ENCODE peak calls at places on chromosomes 6 and 20, in six cellular contexts. One of them, this sample, is unnamed.

GRCh38 chr6:38483526-38483925 is 156.2 kb downstream of the BTBD9 start:
- DNase-seq in GM23338: no peak
- DNase-seq in GM12878: peak
- DNase-seq in breast epithelium: no peak
- DNase-seq in transverse colon: no peak
- DNase-seq in spleen: no peak
- DNase-seq in this sample: no peak

GRCh38 chr20:23205656-23206055 is 119.5 kb upstream of the CD93 start:
- DNase-seq in GM23338: peak
- DNase-seq in GM12878: no peak
- DNase-seq in breast epithelium: peak
- DNase-seq in transverse colon: peak
- DNase-seq in spleen: no peak
- DNase-seq in this sample: peak

GRCh38 chr6:117677553-117678131 is 2.4 kb downstream of the NUS1 start:
- DNase-seq in GM23338: no peak
- DNase-seq in GM12878: no peak
- DNase-seq in breast epithelium: no peak
- DNase-seq in transverse colon: no peak
- DNase-seq in spleen: no peak
- DNase-seq in this sample: no peak

GRCh38 chr6:83838727-83839126 is 14.4 kb upstream of the RIPPLY2 start:
- DNase-seq in GM23338: peak
- DNase-seq in GM12878: no peak
- DNase-seq in breast epithelium: no peak
- DNase-seq in transverse colon: no peak
- DNase-seq in spleen: no peak
- DNase-seq in this sample: no peak

GRCh38 chr6:157763129-157763893 is 59.7 kb upstream of the SNX9 start:
- DNase-seq in GM23338: peak
- DNase-seq in GM12878: no peak
- DNase-seq in breast epithelium: peak
- DNase-seq in transverse colon: peak
- DNase-seq in spleen: no peak
- DNase-seq in this sample: peak

GRCh38 chr6:35955071-35955470 is 34.2 kb upstream of the SRPK1 start:
- DNase-seq in GM23338: no peak
- DNase-seq in GM12878: no peak
- DNase-seq in breast epithelium: no peak
- DNase-seq in transverse colon: no peak
- DNase-seq in spleen: no peak
- DNase-seq in this sample: no peak

GRCh38 chr6:18148304-18149025 is 6.4 kb downstream of the TPMT start:
- DNase-seq in GM23338: no peak
- DNase-seq in GM12878: no peak
- DNase-seq in breast epithelium: no peak
- DNase-seq in transverse colon: peak
- DNase-seq in spleen: no peak
- DNase-seq in this sample: no peak

GRCh38 chr6:148134566-148134965 is 208.1 kb upstream of the SASH1 start:
- DNase-seq in GM23338: no peak
- DNase-seq in GM12878: no peak
- DNase-seq in breast epithelium: no peak
- DNase-seq in transverse colon: no peak
- DNase-seq in spleen: no peak
- DNase-seq in this sample: no peak

GRCh38 chr6:159646731-159647130 is 46.3 kb downstream of the SOD2 start:
- DNase-seq in GM23338: no peak
- DNase-seq in GM12878: peak
- DNase-seq in breast epithelium: no peak
- DNase-seq in transverse colon: no peak
- DNase-seq in spleen: no peak
- DNase-seq in this sample: no peak

GRCh38 chr6:132683543-132683942 is 24.6 kb upstream of the TAAR1 start:
- DNase-seq in GM23338: no peak
- DNase-seq in GM12878: no peak
- DNase-seq in breast epithelium: peak
- DNase-seq in transverse colon: no peak
- DNase-seq in spleen: no peak
- DNase-seq in this sample: no peak

GRCh38 chr6:149037026-149037734 is 280.3 kb upstream of the TAB2 start:
- DNase-seq in GM23338: peak
- DNase-seq in GM12878: no peak
- DNase-seq in breast epithelium: no peak
- DNase-seq in transverse colon: no peak
- DNase-seq in spleen: no peak
- DNase-seq in this sample: no peak

GRCh38 chr6:2970753-2971419 is 481 bp downstream of the SERPINB6 start:
- DNase-seq in GM23338: peak
- DNase-seq in GM12878: no peak
- DNase-seq in breast epithelium: no peak
- DNase-seq in transverse colon: peak
- DNase-seq in spleen: peak
- DNase-seq in this sample: peak

GRCh38 chr6:19336579-19336978 is 500.6 kb upstream of the ID4 start:
- DNase-seq in GM23338: no peak
- DNase-seq in GM12878: no peak
- DNase-seq in breast epithelium: no peak
- DNase-seq in transverse colon: no peak
- DNase-seq in spleen: no peak
- DNase-seq in this sample: no peak

GRCh38 chr6:3389390-3390167 is 67.3 kb downstream of the SLC22A23 start:
- DNase-seq in GM23338: no peak
- DNase-seq in GM12878: no peak
- DNase-seq in breast epithelium: peak
- DNase-seq in transverse colon: no peak
- DNase-seq in spleen: no peak
- DNase-seq in this sample: no peak

GRCh38 chr6:74899416-74899815 is 306.4 kb downstream of the COL12A1 start:
- DNase-seq in GM23338: peak
- DNase-seq in GM12878: no peak
- DNase-seq in breast epithelium: no peak
- DNase-seq in transverse colon: no peak
- DNase-seq in spleen: no peak
- DNase-seq in this sample: no peak

GRCh38 chr20:2524435-2525272 is 11.7 kb upstream of the TMC2 start:
- DNase-seq in GM23338: peak
- DNase-seq in GM12878: peak
- DNase-seq in breast epithelium: peak
- DNase-seq in transverse colon: peak
- DNase-seq in spleen: peak
- DNase-seq in this sample: peak

GRCh38 chr20:48635791-48636267 is 192.0 kb downstream of the PREX1 start:
- DNase-seq in GM23338: peak
- DNase-seq in GM12878: no peak
- DNase-seq in breast epithelium: no peak
- DNase-seq in transverse colon: no peak
- DNase-seq in spleen: peak
- DNase-seq in this sample: no peak

GRCh38 chr6:8875986-8876385 is 440.6 kb upstream of the SLC35B3 start:
- DNase-seq in GM23338: no peak
- DNase-seq in GM12878: no peak
- DNase-seq in breast epithelium: no peak
- DNase-seq in transverse colon: no peak
- DNase-seq in spleen: no peak
- DNase-seq in this sample: no peak

GRCh38 chr6:89035252-89036106 is 45.1 kb upstream of the PNRC1 start:
- DNase-seq in GM23338: no peak
- DNase-seq in GM12878: no peak
- DNase-seq in breast epithelium: peak
- DNase-seq in transverse colon: peak
- DNase-seq in spleen: no peak
- DNase-seq in this sample: peak

GRCh38 chr6:14499804-14500203 is 382.2 kb downstream of the CD83 start:
- DNase-seq in GM23338: peak
- DNase-seq in GM12878: no peak
- DNase-seq in breast epithelium: no peak
- DNase-seq in transverse colon: no peak
- DNase-seq in spleen: no peak
- DNase-seq in this sample: no peak

GRCh38 chr6:98384334-98384733 is 450.0 kb upstream of the POU3F2 start:
- DNase-seq in GM23338: no peak
- DNase-seq in GM12878: no peak
- DNase-seq in breast epithelium: no peak
- DNase-seq in transverse colon: no peak
- DNase-seq in spleen: no peak
- DNase-seq in this sample: no peak

GRCh38 chr6:73028124-73028766 is 197.1 kb downstream of the KHDC1L start:
- DNase-seq in GM23338: peak
- DNase-seq in GM12878: no peak
- DNase-seq in breast epithelium: no peak
- DNase-seq in transverse colon: no peak
- DNase-seq in spleen: no peak
- DNase-seq in this sample: no peak

GRCh38 chr20:58706150-58706892 is 13.7 kb downstream of the NPEPL1 start:
- DNase-seq in GM23338: no peak
- DNase-seq in GM12878: no peak
- DNase-seq in breast epithelium: no peak
- DNase-seq in transverse colon: peak
- DNase-seq in spleen: peak
- DNase-seq in this sample: peak

GRCh38 chr6:56359201-56359899 is 112.0 kb upstream of the COL21A1 start:
- DNase-seq in GM23338: peak
- DNase-seq in GM12878: peak
- DNase-seq in breast epithelium: peak
- DNase-seq in transverse colon: peak
- DNase-seq in spleen: no peak
- DNase-seq in this sample: peak

GRCh38 chr6:347951-348859 is 43.3 kb upstream of the IRF4 start:
- DNase-seq in GM23338: no peak
- DNase-seq in GM12878: no peak
- DNase-seq in breast epithelium: no peak
- DNase-seq in transverse colon: no peak
- DNase-seq in spleen: peak
- DNase-seq in this sample: peak

GRCh38 chr6:48061630-48062029 is 49.4 kb downstream of the PTCHD4 start:
- DNase-seq in GM23338: no peak
- DNase-seq in GM12878: no peak
- DNase-seq in breast epithelium: no peak
- DNase-seq in transverse colon: no peak
- DNase-seq in spleen: no peak
- DNase-seq in this sample: no peak

GRCh38 chr20:31549513-31549880 is 35.3 kb downstream of the HM13 start:
- DNase-seq in GM23338: no peak
- DNase-seq in GM12878: no peak
- DNase-seq in breast epithelium: no peak
- DNase-seq in transverse colon: no peak
- DNase-seq in spleen: no peak
- DNase-seq in this sample: no peak

GRCh38 chr6:2784061-2784460 is 18.9 kb downstream of the WRNIP1 start:
- DNase-seq in GM23338: no peak
- DNase-seq in GM12878: no peak
- DNase-seq in breast epithelium: no peak
- DNase-seq in transverse colon: no peak
- DNase-seq in spleen: no peak
- DNase-seq in this sample: no peak

GRCh38 chr20:48298851-48299484 is 513.7 kb upstream of the SULF2 start:
- DNase-seq in GM23338: no peak
- DNase-seq in GM12878: no peak
- DNase-seq in breast epithelium: peak
- DNase-seq in transverse colon: peak
- DNase-seq in spleen: no peak
- DNase-seq in this sample: no peak

GRCh38 chr6:30679765-30680535 is 6.5 kb downstream of the PPP1R18 start:
- DNase-seq in GM23338: no peak
- DNase-seq in GM12878: no peak
- DNase-seq in breast epithelium: no peak
- DNase-seq in transverse colon: no peak
- DNase-seq in spleen: peak
- DNase-seq in this sample: no peak
- TF ChIP-seq POLR2AphosphoS5 in GM23338: no peak
- TF ChIP-seq POLR2AphosphoS5 in GM12878: no peak
- TF ChIP-seq POLR2AphosphoS5 in breast epithelium: no peak
- TF ChIP-seq POLR2AphosphoS5 in transverse colon: no peak
- TF ChIP-seq POLR2AphosphoS5 in spleen: no peak
- TF ChIP-seq POLR2AphosphoS5 in this sample: no peak

DNA sequence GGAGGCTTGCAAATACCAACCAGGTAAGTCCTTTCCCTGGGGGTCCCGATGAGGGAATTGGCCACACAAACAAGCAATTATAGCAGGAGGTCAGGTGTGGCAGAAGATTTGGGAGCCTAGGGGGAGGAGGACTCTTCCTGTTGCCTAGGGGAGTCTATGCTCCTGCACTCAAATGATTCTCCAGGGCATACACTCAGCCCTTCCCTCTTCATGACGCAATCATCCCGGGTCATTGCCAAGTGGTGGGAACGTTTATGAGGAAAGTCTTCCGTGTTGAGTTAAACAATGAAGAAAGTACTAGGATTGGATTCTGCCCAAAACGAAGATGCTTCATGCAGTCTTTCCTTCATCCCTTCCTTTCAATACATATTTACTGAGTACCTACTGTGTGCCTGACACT is 186.5 kb upstream of the TSHZ2 start:
- DNase-seq in GM23338: no peak
- DNase-seq in GM12878: no peak
- DNase-seq in breast epithelium: peak
- DNase-seq in transverse colon: no peak
- DNase-seq in spleen: no peak
- DNase-seq in this sample: no peak
- H3K27ac ChIP-seq in GM23338: no peak
- H3K27ac ChIP-seq in GM12878: no peak
- H3K27ac ChIP-seq in breast epithelium: no peak
- H3K27ac ChIP-seq in transverse colon: no peak
- H3K27ac ChIP-seq in spleen: no peak
- H3K27ac ChIP-seq in this sample: no peak

GRCh38 chr20:38432292-38432691 is 2.8 kb downstream of the SNHG17 start:
- DNase-seq in GM23338: no peak
- DNase-seq in GM12878: no peak
- DNase-seq in breast epithelium: no peak
- DNase-seq in transverse colon: no peak
- DNase-seq in spleen: no peak
- DNase-seq in this sample: no peak
- TF ChIP-seq POLR2AphosphoS5 in GM23338: no peak
- TF ChIP-seq POLR2AphosphoS5 in GM12878: peak
- TF ChIP-seq POLR2AphosphoS5 in breast epithelium: no peak
- TF ChIP-seq POLR2AphosphoS5 in transverse colon: no peak
- TF ChIP-seq POLR2AphosphoS5 in spleen: no peak
- TF ChIP-seq POLR2AphosphoS5 in this sample: no peak

GRCh38 chr6:13235339-13235738 is 93.0 kb downstream of the TBC1D7 start:
- DNase-seq in GM23338: no peak
- DNase-seq in GM12878: no peak
- DNase-seq in breast epithelium: no peak
- DNase-seq in transverse colon: no peak
- DNase-seq in spleen: no peak
- DNase-seq in this sample: no peak
- H3K27ac ChIP-seq in GM23338: no peak
- H3K27ac ChIP-seq in GM12878: no peak
- H3K27ac ChIP-seq in breast epithelium: no peak
- H3K27ac ChIP-seq in transverse colon: no peak
- H3K27ac ChIP-seq in spleen: no peak
- H3K27ac ChIP-seq in this sample: no peak

GRCh38 chr6:133983099-133983939 is 30.3 kb downstream of the TBPL1 start:
- DNase-seq in GM23338: no peak
- DNase-seq in GM12878: no peak
- DNase-seq in breast epithelium: no peak
- DNase-seq in transverse colon: no peak
- DNase-seq in spleen: no peak
- DNase-seq in this sample: no peak
- TF ChIP-seq POLR2AphosphoS5 in GM23338: no peak
- TF ChIP-seq POLR2AphosphoS5 in GM12878: no peak
- TF ChIP-seq POLR2AphosphoS5 in breast epithelium: no peak
- TF ChIP-seq POLR2AphosphoS5 in transverse colon: no peak
- TF ChIP-seq POLR2AphosphoS5 in spleen: no peak
- TF ChIP-seq POLR2AphosphoS5 in this sample: no peak

This sample was measured in sigmoid colon.